ENCODE peak calls at places on chromosomes 13 and 19, in four cellular contexts. S is K562, N is HepG2, D is HCT116. A is an unnamed sample.

GRCh38 chr19:2555422-2556220 is 79.7 kb downstream of the GADD45B start:
- DNase-seq in S (no peak), N (peak), D (no peak), A (no peak)

GRCh38 chr19:2636897-2637683 is 65.4 kb downstream of the GNG7 start:
- DNase-seq in S (peak), N (peak), D (no peak), A (peak)

GRCh38 chr19:35264281-35265125 is 4.3 kb upstream of the USF2 start:
- DNase-seq in S (no peak), N (no peak), D (no peak), A (no peak)

GRCh38 chr13:33519561-33520479 is 234.3 kb upstream of the STARD13 start:
- DNase-seq in S (no peak), N (no peak), D (no peak), A (no peak)

GRCh38 chr13:51832471-51833152 is 12.4 kb downstream of the TMEM272 start:
- DNase-seq in S (no peak), N (no peak), D (no peak), A (peak)

GRCh38 chr13:39599842-39600241 is 3.2 kb downstream of the LHFPL6 start:
- DNase-seq in S (no peak), N (no peak), D (no peak), A (no peak)

GRCh38 chr19:6587093-6587820 is 3.7 kb downstream of the CD70 start:
- DNase-seq in S (no peak), N (no peak), D (no peak), A (peak)

GRCh38 chr13:112943309-112944125 is 25.5 kb upstream of the MCF2L start:
- DNase-seq in S (no peak), N (no peak), D (no peak), A (peak)

GRCh38 chr13:30927595-30927994 is 4.9 kb upstream of the TEX26 start:
- DNase-seq in S (no peak), N (no peak), D (no peak), A (no peak)

GRCh38 chr13:73292127-73292526 is 233.3 kb downstream of the KLF5 start:
- DNase-seq in S (no peak), N (no peak), D (no peak), A (no peak)

GRCh38 chr19:35928507-35928906 is 7.7 kb upstream of the LRFN3 start:
- DNase-seq in S (no peak), N (no peak), D (no peak), A (no peak)

GRCh38 chr13:80572308-80572676 is 231.4 kb upstream of the SPRY2 start:
- DNase-seq in S (no peak), N (no peak), D (no peak), A (no peak)

GRCh38 chr19:13892885-13893284 is 13.0 kb downstream of the BRME1 start:
- DNase-seq in S (no peak), N (no peak), D (no peak), A (no peak)

GRCh38 chr19:36213793-36214387 is 575 bp downstream of the ZNF565 start:
- DNase-seq in S (peak), N (no peak), D (no peak), A (no peak)

GRCh38 chr13:45828253-45828968 is 23.1 kb downstream of the SIAH3 start:
- DNase-seq in S (no peak), N (no peak), D (no peak), A (no peak)

GRCh38 chr13:94214979-94215378 is 264.5 kb downstream of the DCT start:
- DNase-seq in S (no peak), N (no peak), D (no peak), A (no peak)

GRCh38 chr13:64130600-64130999 is 2715.0 kb upstream of the PCDH20 start:
- DNase-seq in S (no peak), N (no peak), D (no peak), A (no peak)

GRCh38 chr13:76783798-76784197 is 102.4 kb downstream of the KCTD12 start:
- DNase-seq in S (no peak), N (no peak), D (no peak), A (no peak)

GRCh38 chr19:33953592-33953991 is 156.9 kb downstream of the KCTD15 start:
- DNase-seq in S (no peak), N (no peak), D (no peak), A (no peak)

GRCh38 chr19:869245-870177 is 10.0 kb downstream of the CFD start:
- DNase-seq in S (no peak), N (no peak), D (peak), A (no peak)

GRCh38 chr13:25046985-25047660 is 48.8 kb upstream of the PABPC3 start:
- DNase-seq in S (no peak), N (no peak), D (no peak), A (no peak)

GRCh38 chr19:8615022-8615421 is 4.5 kb upstream of the ADAMTS10 start:
- DNase-seq in S (no peak), N (no peak), D (no peak), A (no peak)

GRCh38 chr13:59445812-59446211 is 717.9 kb downstream of the DIAPH3 start:
- DNase-seq in S (no peak), N (no peak), D (no peak), A (no peak)

GRCh38 chr19:17754634-17755532 is 3.6 kb downstream of the FCHO1 start:
- DNase-seq in S (no peak), N (no peak), D (no peak), A (no peak)

GRCh38 chr13:112320303-112320702 is 55.9 kb upstream of the SPACA7 start:
- DNase-seq in S (no peak), N (no peak), D (no peak), A (no peak)

GRCh38 chr19:20661150-20661819 is at the start of gene ZNF626:
- DNase-seq in S (peak), N (peak), D (no peak), A (peak)

GRCh38 chr13:24271611-24272451 is 37.5 kb upstream of the C1QTNF9 start:
- DNase-seq in S (no peak), N (peak), D (no peak), A (no peak)

GRCh38 chr13:36992362-36992761 is 6.8 kb downstream of the ALG5 start:
- DNase-seq in S (no peak), N (no peak), D (no peak), A (no peak)

GRCh38 chr13:111005808-111006494 is 91.1 kb upstream of the ANKRD10 start:
- DNase-seq in S (no peak), N (no peak), D (no peak), A (no peak)

GRCh38 chr13:111007209-111007608 is 92.3 kb upstream of the ANKRD10 start:
- DNase-seq in S (no peak), N (no peak), D (no peak), A (no peak)

GRCh38 chr13:111005364-111005763 is 90.5 kb upstream of the ANKRD10 start:
- DNase-seq in S (no peak), N (no peak), D (peak), A (no peak)

GRCh38 chr13:111008351-111008750 is 93.5 kb upstream of the ANKRD10 start:
- DNase-seq in S (no peak), N (no peak), D (no peak), A (no peak)

DNA sequence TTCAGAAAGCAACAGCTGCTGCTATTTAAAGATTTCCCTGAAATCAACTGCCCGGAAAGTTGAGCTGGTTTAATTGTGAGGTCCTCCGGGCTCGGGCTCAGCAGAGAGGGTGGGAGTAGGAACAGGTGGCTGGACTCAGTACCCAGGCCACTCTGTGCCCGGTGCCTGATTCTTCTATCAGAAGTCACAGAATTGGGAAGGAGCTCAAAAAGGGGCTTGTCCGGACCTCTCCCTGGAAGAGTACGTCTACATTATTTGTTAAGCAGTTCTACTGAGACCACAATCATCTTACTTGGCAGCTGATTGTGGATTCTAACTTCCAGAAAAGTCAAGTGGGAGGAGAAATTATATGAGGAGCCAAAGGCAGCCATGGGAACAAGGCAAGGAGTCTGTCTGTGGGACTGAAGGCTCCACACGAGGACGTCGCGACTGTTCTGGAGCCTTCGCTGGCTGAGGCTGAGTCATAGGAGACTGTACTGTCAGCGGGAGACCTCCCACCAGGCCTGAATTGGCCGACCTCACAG is 91.7 kb upstream of the ANKRD10 start:
- DNase-seq in S (peak), N (no peak), D (no peak), A (no peak)
- TF ChIP-seq JUND in S (peak), N (no peak), D (no peak), A (no peak)

GRCh38 chr19:46416077-46416709 is 2.8 kb upstream of the CCDC8 start:
- DNase-seq in S (peak), N (peak), D (peak), A (peak)

GRCh38 chr19:46412034-46412982 is 1.1 kb downstream of the CCDC8 start:
- DNase-seq in S (peak), N (no peak), D (no peak), A (no peak)

GRCh38 chr19:46411088-46412033 is 2.0 kb downstream of the CCDC8 start:
- DNase-seq in S (no peak), N (no peak), D (no peak), A (no peak)

GRCh38 chr19:46412983-46413261 is 442 bp downstream of the CCDC8 start:
- DNase-seq in S (peak), N (no peak), D (no peak), A (no peak)

DNA sequence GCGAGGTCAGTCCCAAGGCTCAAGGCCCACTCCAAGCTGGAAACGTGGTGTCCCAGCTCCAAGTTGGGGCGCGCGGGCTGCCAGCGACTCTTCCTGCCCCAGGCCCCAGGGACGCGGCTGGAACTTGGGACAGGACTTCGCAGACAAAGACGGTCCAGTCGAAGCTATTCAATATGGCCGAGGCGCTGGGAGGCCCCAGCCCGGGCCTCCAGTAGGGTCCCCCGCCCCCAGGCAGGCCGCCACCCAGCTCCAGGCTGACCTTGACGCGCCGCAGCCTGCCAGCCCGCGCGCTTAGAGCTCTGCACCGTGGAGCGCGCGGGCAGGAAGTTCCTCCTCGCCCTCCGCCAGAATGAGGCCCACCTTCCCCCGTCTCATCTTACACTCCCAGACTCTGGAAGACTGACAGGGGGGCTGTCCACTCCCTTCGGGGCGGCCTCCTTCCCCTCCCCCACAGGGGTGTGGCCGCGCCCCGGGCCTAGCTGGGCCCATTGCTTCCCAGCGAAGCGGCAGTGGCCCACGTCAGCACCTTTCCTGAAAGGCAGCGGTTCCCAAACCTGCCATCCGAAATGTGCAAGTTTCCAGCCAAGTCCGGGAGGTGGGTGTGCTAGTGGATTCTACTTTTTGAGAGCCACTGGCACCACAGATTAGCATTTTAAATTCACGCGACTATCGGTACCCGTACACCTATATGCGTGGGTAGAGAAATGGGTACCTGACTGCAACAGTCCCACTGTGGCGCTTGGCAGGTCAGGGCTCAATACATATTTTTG is at the start of gene CCDC8:
- DNase-seq in S (peak), N (no peak), D (no peak), A (no peak)
- TF ChIP-seq JUND in S (peak), N (no peak), D (no peak), A (no peak)

GRCh38 chr19:31459430-31459829 is 110.2 kb upstream of the TSHZ3 start:
- DNase-seq in S (no peak), N (no peak), D (no peak), A (no peak)
- TF ChIP-seq JUND in S (no peak), N (no peak), D (no peak), A (no peak)

DNA sequence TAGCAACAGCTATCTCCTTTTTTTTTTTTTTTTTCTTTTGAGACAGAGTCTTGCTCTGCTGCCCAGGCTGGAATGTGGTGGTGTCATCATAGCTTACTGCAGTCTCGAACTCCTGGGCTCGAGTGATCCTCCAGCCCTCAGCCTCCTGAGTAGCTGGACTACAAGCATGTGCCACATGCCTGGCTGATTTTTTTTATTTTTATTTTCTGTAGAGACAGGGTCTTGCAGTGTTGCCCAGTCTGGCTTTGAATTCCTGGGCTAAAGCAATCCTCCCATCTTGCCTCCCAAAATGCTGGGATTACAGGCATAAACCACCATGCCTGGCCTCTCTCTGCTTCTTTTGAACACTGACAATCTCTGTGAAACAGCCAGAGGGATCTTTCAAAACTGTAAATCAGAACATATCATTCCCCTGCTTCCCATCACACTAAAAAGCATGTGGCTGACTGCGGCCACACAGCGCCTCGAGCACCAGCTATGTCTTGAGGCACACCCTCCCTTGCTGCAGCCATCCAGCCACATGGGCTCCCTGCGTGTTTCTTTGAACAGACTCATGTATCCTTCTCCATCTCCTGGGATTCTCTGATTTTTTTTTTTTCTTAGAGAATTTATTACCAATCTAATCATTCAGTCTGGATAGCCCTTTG is 110.6 kb downstream of the SIPA1L3 start:
- DNase-seq in S (no peak), N (no peak), D (no peak), A (no peak)
- TF ChIP-seq JUND in S (no peak), N (no peak), D (no peak), A (no peak)

A was measured in T47D.